ENCODE peak calls at places on chromosomes 16 and 17, in ten cellular contexts. Y is Caco-2, V is A549, G is AG04450, E is GM12864, B is fibroblast of lung, C is hepatocyte, R is right lobe of liver, K is neural crest cell, U is retinal pigment epithelial cell. Z is an unnamed sample.

GRCh38 chr16:66309-67182 is 5.9 kb downstream of the RHBDF1 start:
- DNase-seq in Y (no peak), V (no peak), G (no peak), E (no peak), B (no peak), C (no peak), R (peak; percentile 17), K (no peak), U (no peak), Z (no peak)

GRCh38 chr16:28826141-28826540 is 3.3 kb downstream of the ATXN2L start:
- DNase-seq in Y (no peak), V (no peak), G (no peak), E (no peak), B (no peak), C (no peak), R (no peak), K (no peak), U (no peak), Z (no peak)

GRCh38 chr17:8583954-8584353 is 46.6 kb downstream of the MYH10 start:
- DNase-seq in Y (no peak), V (no peak), G (no peak), E (no peak), B (no peak), C (no peak), R (no peak), K (no peak), U (no peak), Z (no peak)

GRCh38 chr17:57986841-57987581 is 1.0 kb downstream of the VEZF1 start:
- DNase-seq in Y (peak; percentile 55), V (peak; percentile 63), G (peak; percentile 66), E (no peak), B (peak; percentile 72), C (peak; percentile 81), R (peak; percentile 58), K (peak; percentile 42), U (peak; percentile 48), Z (no peak)

GRCh38 chr16:56257666-56258359 is 66.5 kb downstream of the GNAO1 start:
- DNase-seq in Y (no peak), V (no peak), G (no peak), E (no peak), B (no peak), C (no peak), R (no peak), K (no peak), U (no peak), Z (no peak)

GRCh38 chr17:7493941-7494340 is 9.8 kb downstream of the POLR2A start:
- DNase-seq in Y (no peak), V (no peak), G (no peak), E (no peak), B (no peak), C (no peak), R (no peak), K (no peak), U (no peak), Z (no peak)

GRCh38 chr17:61338000-61338864 is 61.4 kb upstream of the TBX2 start:
- DNase-seq in Y (no peak), V (peak; percentile 65), G (no peak), E (no peak), B (peak; percentile 79), C (peak; percentile 28), R (no peak), K (no peak), U (peak; percentile 78), Z (no peak)

GRCh38 chr17:16255481-16255901 is 38.5 kb downstream of the PIGL start:
- DNase-seq in Y (no peak), V (no peak), G (no peak), E (no peak), B (peak; percentile 82), C (peak; percentile 31), R (peak; percentile 52), K (no peak), U (peak; percentile 43), Z (no peak)

DNA sequence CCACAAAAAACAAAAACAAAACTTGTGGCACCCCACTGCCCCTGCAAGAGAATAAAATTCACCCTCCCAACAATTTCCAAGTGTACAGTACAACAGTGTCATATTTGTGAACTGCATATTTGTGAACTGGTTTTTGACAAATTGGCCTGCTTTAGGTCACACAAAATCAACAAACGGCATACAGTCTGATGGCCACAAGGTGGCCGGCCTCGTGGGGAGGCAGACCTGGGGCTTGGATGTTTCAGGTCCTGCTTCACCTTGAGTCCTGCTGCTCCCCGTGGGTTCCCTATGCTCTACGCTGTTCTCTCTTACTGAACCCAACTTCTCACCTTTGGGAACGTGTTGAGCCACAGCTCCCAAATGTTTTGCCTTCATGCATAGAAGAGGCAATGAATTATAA is 102.2 kb downstream of the CDK5R1 start:
- DNase-seq in Y (no peak), V (peak; percentile 44), G (no peak), E (no peak), B (no peak), C (no peak), R (no peak), K (no peak), U (no peak), Z (no peak)
- TF ChIP-seq CTCF in Y (peak; percentile 36), V (no peak), G (peak; percentile 16), E (peak; percentile 48), B (no peak), C (peak; percentile 5), R (no peak), K (peak; percentile 51), U (peak; percentile 50), Z (no peak)

GRCh38 chr17:5780476-5780875 is 196.2 kb upstream of the NLRP1 start:
- DNase-seq in Y (no peak), V (no peak), G (no peak), E (no peak), B (no peak), C (peak; percentile 13), R (no peak), K (no peak), U (no peak), Z (no peak)
- TF ChIP-seq CTCF in Y (no peak), V (no peak), G (no peak), E (no peak), B (no peak), C (no peak), R (no peak), K (no peak), U (no peak), Z (no peak)

GRCh38 chr16:57627184-57627871 is 1.1 kb upstream of the ADGRG1 start:
- DNase-seq in Y (no peak), V (peak; percentile 64), G (no peak), E (no peak), B (peak; percentile 53), C (no peak), R (no peak), K (no peak), U (peak; percentile 74), Z (no peak)

GRCh38 chr16:57626420-57627170 is 1.8 kb upstream of the ADGRG1 start:
- DNase-seq in Y (no peak), V (no peak), G (no peak), E (no peak), B (no peak), C (no peak), R (no peak), K (no peak), U (no peak), Z (no peak)

GRCh38 chr16:57628782-57629181 is 352 bp downstream of the ADGRG1 start:
- DNase-seq in Y (no peak), V (no peak), G (no peak), E (no peak), B (no peak), C (no peak), R (no peak), K (no peak), U (no peak), Z (no peak)

GRCh38 chr16:57629516-57630401 is 1.3 kb downstream of the ADGRG1 start:
- DNase-seq in Y (no peak), V (no peak), G (no peak), E (no peak), B (no peak), C (no peak), R (no peak), K (no peak), U (no peak), Z (no peak)

DNA sequence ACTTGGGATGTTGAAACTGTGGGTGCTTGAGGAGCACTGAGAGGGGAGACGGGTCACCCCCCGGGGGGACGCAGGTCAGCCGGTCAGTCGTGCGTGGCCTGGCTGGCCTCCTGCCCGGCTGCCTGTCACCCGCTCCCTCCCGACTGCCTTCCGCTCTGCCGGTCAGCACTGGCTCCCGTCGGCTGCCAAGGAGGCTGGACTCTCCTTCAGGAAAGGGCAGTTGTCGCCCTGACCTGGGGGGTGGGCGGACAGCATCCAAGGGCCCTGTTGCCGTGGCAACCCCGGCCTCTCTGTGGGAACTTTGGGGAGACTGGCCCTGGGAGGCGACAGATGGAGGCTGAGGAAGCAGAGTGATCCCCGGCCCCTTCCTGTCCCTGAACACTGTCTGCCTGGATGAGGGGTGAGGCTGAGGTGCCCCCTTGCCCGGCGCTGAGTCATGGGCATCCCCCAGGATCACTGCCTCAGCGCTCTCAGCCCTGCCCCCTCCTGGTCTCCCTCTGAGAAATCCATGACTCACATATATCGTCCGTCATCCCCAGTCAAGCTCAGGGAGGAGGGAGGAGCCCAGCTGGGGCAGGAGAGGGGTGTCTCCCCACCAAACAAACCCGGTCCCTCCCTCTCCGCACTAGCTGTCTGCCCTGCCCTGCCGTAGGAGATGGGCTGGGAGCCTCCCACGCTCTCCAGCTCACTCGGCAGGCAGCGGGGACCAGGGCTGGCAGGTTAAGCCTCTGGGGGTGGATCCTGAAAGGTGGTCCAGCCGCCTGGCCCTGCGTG is at the start of gene ADGRG1:
- DNase-seq in Y (no peak), V (peak; percentile 95), G (peak; percentile 80), E (no peak), B (peak; percentile 93), C (peak; percentile 94), R (peak; percentile 76), K (peak; percentile 56), U (peak; percentile 87), Z (peak; percentile 83)
- TF ChIP-seq CTCF in Y (no peak), V (no peak), G (no peak), E (no peak), B (peak; percentile 26), C (peak; percentile 27), R (no peak), K (peak; percentile 44), U (peak; percentile 31), Z (no peak)

GRCh38 chr17:45393477-45393876 is 39.2 kb downstream of the ARHGAP27 start:
- DNase-seq in Y (no peak), V (no peak), G (no peak), E (no peak), B (no peak), C (no peak), R (no peak), K (no peak), U (no peak), Z (no peak)

GRCh38 chr17:45389354-45389753 is 43.3 kb downstream of the ARHGAP27 start:
- DNase-seq in Y (no peak), V (no peak), G (no peak), E (no peak), B (no peak), C (no peak), R (no peak), K (no peak), U (no peak), Z (no peak)

GRCh38 chr17:45388604-45389325 is 43.9 kb downstream of the ARHGAP27 start:
- DNase-seq in Y (no peak), V (no peak), G (no peak), E (no peak), B (peak; percentile 26), C (no peak), R (no peak), K (no peak), U (no peak), Z (no peak)

GRCh38 chr17:45391918-45392317 is 40.8 kb downstream of the ARHGAP27 start:
- DNase-seq in Y (no peak), V (no peak), G (no peak), E (no peak), B (no peak), C (no peak), R (no peak), K (no peak), U (no peak), Z (no peak)

DNA sequence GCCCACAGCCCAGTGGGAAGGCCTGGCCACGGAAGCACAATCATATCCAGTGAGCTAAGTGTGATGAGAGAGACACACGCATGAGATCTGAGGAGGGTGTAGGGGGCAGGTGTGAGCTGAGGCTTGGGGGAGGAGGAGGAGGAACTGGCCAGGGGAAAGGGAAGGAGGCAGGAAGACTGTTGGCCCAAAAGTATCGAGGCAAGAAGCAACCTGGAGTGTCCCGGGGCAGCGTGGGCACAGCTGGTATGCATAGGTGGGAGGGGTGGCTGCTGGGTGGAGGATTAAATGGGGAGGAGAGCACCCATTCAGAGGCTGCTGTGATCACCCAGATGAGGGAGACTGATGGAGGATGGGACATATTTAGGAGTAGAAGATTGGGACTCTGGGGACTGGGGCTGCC is 41.4 kb downstream of the ARHGAP27 start:
- DNase-seq in Y (no peak), V (no peak), G (no peak), E (no peak), B (no peak), C (no peak), R (no peak), K (no peak), U (no peak), Z (no peak)
- TF ChIP-seq CTCF in Y (no peak), V (no peak), G (no peak), E (no peak), B (no peak), C (no peak), R (no peak), K (no peak), U (no peak), Z (no peak)